ENCODE peak calls at places on chromosomes 16 and 17, in four cellular contexts. One of them, this sample, is unnamed.

GRCh38 chr16:88351521-88352101 is 31.1 kb upstream of the ZNF469 start:
- DNase-seq in GM23338: no peak
- DNase-seq in neural progenitor cell: no peak
- DNase-seq in PC-3: no peak
- DNase-seq in this sample: no peak

GRCh38 chr16:84875846-84876245 is 56.1 kb downstream of the CRISPLD2 start:
- DNase-seq in GM23338: no peak
- DNase-seq in neural progenitor cell: no peak
- DNase-seq in PC-3: no peak
- DNase-seq in this sample: no peak

GRCh38 chr17:48600244-48601098 is 4.3 kb downstream of the HOXB6 start:
- DNase-seq in GM23338: no peak
- DNase-seq in neural progenitor cell: no peak
- DNase-seq in PC-3: no peak
- DNase-seq in this sample: no peak

GRCh38 chr17:7445011-7445927 is at the start of gene CHRNB1:
- DNase-seq in GM23338: peak
- DNase-seq in neural progenitor cell: peak
- DNase-seq in PC-3: no peak
- DNase-seq in this sample: no peak

GRCh38 chr16:67120025-67120424 is 10.3 kb downstream of the PHAF1 start:
- DNase-seq in GM23338: no peak
- DNase-seq in neural progenitor cell: no peak
- DNase-seq in PC-3: peak
- DNase-seq in this sample: no peak

GRCh38 chr16:64900029-64900428 is 221.8 kb downstream of the CDH11 start:
- DNase-seq in GM23338: no peak
- DNase-seq in neural progenitor cell: no peak
- DNase-seq in PC-3: no peak
- DNase-seq in this sample: no peak

GRCh38 chr16:53530046-53530445 is 27.0 kb upstream of the AKTIP start:
- DNase-seq in GM23338: no peak
- DNase-seq in neural progenitor cell: no peak
- DNase-seq in PC-3: no peak
- DNase-seq in this sample: no peak

GRCh38 chr16:83810906-83811305 is 3.1 kb downstream of the HSBP1 start:
- DNase-seq in GM23338: no peak
- DNase-seq in neural progenitor cell: no peak
- DNase-seq in PC-3: no peak
- DNase-seq in this sample: no peak

GRCh38 chr16:65737831-65738230 is 616.0 kb upstream of the CDH11 start:
- DNase-seq in GM23338: no peak
- DNase-seq in neural progenitor cell: peak
- DNase-seq in PC-3: no peak
- DNase-seq in this sample: no peak

GRCh38 chr16:1907226-1907849 is 10.9 kb downstream of the HS3ST6 start:
- DNase-seq in GM23338: no peak
- DNase-seq in neural progenitor cell: peak
- DNase-seq in PC-3: no peak
- DNase-seq in this sample: no peak

GRCh38 chr17:47305302-47305923 is 18.3 kb upstream of the EFCAB13 start:
- DNase-seq in GM23338: no peak
- DNase-seq in neural progenitor cell: no peak
- DNase-seq in PC-3: peak
- DNase-seq in this sample: no peak

GRCh38 chr17:63153488-63153887 is 187.5 kb downstream of the TANC2 start:
- DNase-seq in GM23338: no peak
- DNase-seq in neural progenitor cell: peak
- DNase-seq in PC-3: no peak
- DNase-seq in this sample: no peak

GRCh38 chr17:44971776-44972483 is 3.8 kb upstream of the C1QL1 start:
- DNase-seq in GM23338: peak
- DNase-seq in neural progenitor cell: no peak
- DNase-seq in PC-3: no peak
- DNase-seq in this sample: no peak

GRCh38 chr17:59366773-59367656 is 35.6 kb downstream of the YPEL2 start:
- DNase-seq in GM23338: no peak
- DNase-seq in neural progenitor cell: no peak
- DNase-seq in PC-3: peak
- DNase-seq in this sample: no peak
- TF ChIP-seq EZH2phosphoT487 in GM23338: no peak
- TF ChIP-seq EZH2phosphoT487 in neural progenitor cell: no peak
- TF ChIP-seq EZH2phosphoT487 in PC-3: no peak
- TF ChIP-seq EZH2phosphoT487 in this sample: no peak

DNA sequence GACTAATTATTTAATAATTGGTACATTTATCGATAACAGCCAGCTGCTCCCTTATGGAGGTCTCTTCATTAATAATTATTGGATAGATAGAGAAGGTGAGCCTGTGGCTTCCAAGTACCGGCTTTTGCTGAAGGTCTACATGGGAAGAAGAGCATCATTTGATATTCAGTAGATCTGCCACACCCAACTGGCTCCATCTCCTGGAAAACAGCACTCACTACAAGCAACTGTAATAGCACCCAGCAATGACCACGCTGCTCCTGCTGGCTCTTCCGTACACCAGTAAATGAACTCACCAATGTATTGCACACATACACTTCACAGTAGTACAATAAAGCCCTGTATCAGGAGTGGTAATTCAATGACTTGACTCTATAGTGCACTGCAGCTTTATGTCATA is 19.5 kb downstream of the MARVELD3 start:
- DNase-seq in GM23338: peak
- DNase-seq in neural progenitor cell: peak
- DNase-seq in PC-3: peak
- DNase-seq in this sample: peak
- TF ChIP-seq EZH2phosphoT487 in GM23338: no peak
- TF ChIP-seq EZH2phosphoT487 in neural progenitor cell: no peak
- TF ChIP-seq EZH2phosphoT487 in PC-3: no peak
- TF ChIP-seq EZH2phosphoT487 in this sample: no peak

GRCh38 chr17:30299000-30299399 is 7.3 kb upstream of the BLMH start:
- DNase-seq in GM23338: no peak
- DNase-seq in neural progenitor cell: no peak
- DNase-seq in PC-3: peak
- DNase-seq in this sample: no peak

GRCh38 chr17:30300803-30301202 is 9.1 kb upstream of the BLMH start:
- DNase-seq in GM23338: no peak
- DNase-seq in neural progenitor cell: no peak
- DNase-seq in PC-3: no peak
- DNase-seq in this sample: no peak

GRCh38 chr17:30309591-30309990 is 17.8 kb upstream of the BLMH start:
- DNase-seq in GM23338: no peak
- DNase-seq in neural progenitor cell: no peak
- DNase-seq in PC-3: no peak
- DNase-seq in this sample: no peak

GRCh38 chr17:30302241-30302640 is 10.5 kb upstream of the BLMH start:
- DNase-seq in GM23338: no peak
- DNase-seq in neural progenitor cell: no peak
- DNase-seq in PC-3: no peak
- DNase-seq in this sample: no peak

DNA sequence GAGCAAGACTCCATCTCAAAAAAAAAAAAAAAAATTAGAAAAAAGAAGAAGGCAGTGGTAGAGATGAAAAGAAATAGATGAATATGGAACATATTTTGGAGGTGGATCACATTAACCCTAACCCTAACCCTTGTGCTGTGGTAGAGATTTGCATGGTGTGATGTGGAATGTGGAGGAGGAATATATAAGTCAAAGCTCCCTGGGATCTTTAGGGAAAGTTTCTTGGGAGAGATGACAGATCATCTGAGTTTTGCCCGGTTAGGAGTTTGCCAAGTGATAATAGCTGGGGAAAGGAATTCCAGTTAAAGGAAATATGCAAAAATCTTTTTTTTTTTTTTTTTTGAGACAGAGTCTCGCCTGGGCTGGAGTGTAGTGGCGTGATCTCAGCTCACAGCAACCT is 13.0 kb upstream of the BLMH start:
- DNase-seq in GM23338: no peak
- DNase-seq in neural progenitor cell: no peak
- DNase-seq in PC-3: no peak
- DNase-seq in this sample: no peak
- TF ChIP-seq EZH2phosphoT487 in GM23338: no peak
- TF ChIP-seq EZH2phosphoT487 in neural progenitor cell: no peak
- TF ChIP-seq EZH2phosphoT487 in PC-3: no peak
- TF ChIP-seq EZH2phosphoT487 in this sample: no peak

DNA sequence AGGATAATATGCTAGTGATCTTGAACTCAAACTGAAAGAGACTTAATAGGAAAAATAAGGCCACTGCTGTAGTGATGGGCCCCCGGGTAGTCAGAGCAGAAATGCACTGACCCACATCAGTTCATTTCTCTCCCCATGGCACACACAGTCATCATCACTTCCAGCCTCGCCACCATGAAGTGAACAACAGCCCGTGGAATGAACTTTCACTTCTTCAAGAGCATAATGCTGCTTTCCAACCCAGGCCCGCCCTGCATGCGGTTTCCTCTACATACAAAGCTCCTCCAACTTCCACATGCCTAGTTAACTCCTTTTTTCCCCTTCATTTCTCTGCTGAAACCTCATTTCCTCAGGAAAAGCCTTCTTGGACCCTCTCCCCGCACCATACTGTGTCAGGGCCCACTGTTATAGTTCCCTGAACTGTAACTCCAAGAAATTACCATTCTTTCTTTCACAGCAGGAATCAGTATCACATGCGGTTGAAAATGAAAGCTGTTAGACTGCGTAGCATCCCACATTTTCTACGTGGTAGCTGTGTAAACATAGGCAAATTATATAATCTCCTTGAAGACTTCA is 65.8 kb upstream of the SMIM36 start:
- DNase-seq in GM23338: no peak
- DNase-seq in neural progenitor cell: no peak
- DNase-seq in PC-3: peak
- DNase-seq in this sample: peak
- TF ChIP-seq EZH2phosphoT487 in GM23338: no peak
- TF ChIP-seq EZH2phosphoT487 in neural progenitor cell: no peak
- TF ChIP-seq EZH2phosphoT487 in PC-3: no peak
- TF ChIP-seq EZH2phosphoT487 in this sample: no peak

GRCh38 chr17:80990921-80991644 is 558 bp upstream of the CHMP6 start:
- DNase-seq in GM23338: no peak
- DNase-seq in neural progenitor cell: no peak
- DNase-seq in PC-3: no peak
- DNase-seq in this sample: no peak
- TF ChIP-seq EZH2phosphoT487 in GM23338: no peak
- TF ChIP-seq EZH2phosphoT487 in neural progenitor cell: no peak
- TF ChIP-seq EZH2phosphoT487 in PC-3: no peak
- TF ChIP-seq EZH2phosphoT487 in this sample: no peak